ENCODE peak calls at places on chromosome 16, in seven cellular contexts. One of them, this sample, is unnamed.

GRCh38 chr16:68368602-68368944 is 57.8 kb downstream of the PRMT7 start:
- DNase-seq in CD4-positive, alpha-beta T cell: no peak
- DNase-seq in activated T-cell treated with anti-CD3 and anti-CD28 coated beads, Interleukin-2, amount 50 U/mL, for 4 hours: no peak
- DNase-seq in AG04449: no peak
- DNase-seq in central memory CD4-positive, alpha-beta T cell: no peak
- DNase-seq in stomach: no peak
- DNase-seq in stromal cell of bone marrow: no peak
- DNase-seq in this sample: no peak

GRCh38 chr16:49021136-49021535 is 260.5 kb downstream of the CBLN1 start:
- DNase-seq in central memory CD4-positive, alpha-beta T cell: no peak
- DNase-seq in stromal cell of bone marrow: no peak
- DNase-seq in CD4-positive, alpha-beta T cell: no peak
- DNase-seq in stomach: no peak
- DNase-seq in activated T-cell treated with anti-CD3 and anti-CD28 coated beads, Interleukin-2, amount 50 U/mL, for 4 hours: no peak
- DNase-seq in AG04449: peak
- DNase-seq in this sample: peak

GRCh38 chr16:50520451-50521245 is 27.5 kb upstream of the NKD1 start:
- DNase-seq in AG04449: no peak
- DNase-seq in stromal cell of bone marrow: no peak
- DNase-seq in activated T-cell treated with anti-CD3 and anti-CD28 coated beads, Interleukin-2, amount 50 U/mL, for 4 hours: no peak
- DNase-seq in central memory CD4-positive, alpha-beta T cell: no peak
- DNase-seq in stomach: peak
- DNase-seq in CD4-positive, alpha-beta T cell: no peak
- DNase-seq in this sample: no peak

GRCh38 chr16:89033304-89033703 is 56.3 kb upstream of the CBFA2T3 start:
- DNase-seq in CD4-positive, alpha-beta T cell: no peak
- DNase-seq in stomach: no peak
- DNase-seq in central memory CD4-positive, alpha-beta T cell: no peak
- DNase-seq in AG04449: no peak
- DNase-seq in activated T-cell treated with anti-CD3 and anti-CD28 coated beads, Interleukin-2, amount 50 U/mL, for 4 hours: no peak
- DNase-seq in stromal cell of bone marrow: no peak
- DNase-seq in this sample: no peak

GRCh38 chr16:19008770-19009169 is 25.0 kb downstream of the TMC7 start:
- DNase-seq in CD4-positive, alpha-beta T cell: no peak
- DNase-seq in stromal cell of bone marrow: no peak
- DNase-seq in AG04449: peak
- DNase-seq in activated T-cell treated with anti-CD3 and anti-CD28 coated beads, Interleukin-2, amount 50 U/mL, for 4 hours: no peak
- DNase-seq in central memory CD4-positive, alpha-beta T cell: no peak
- DNase-seq in stomach: no peak
- DNase-seq in this sample: no peak

GRCh38 chr16:74264806-74265205 is 31.8 kb upstream of the PSMD7 start:
- DNase-seq in stomach: no peak
- DNase-seq in CD4-positive, alpha-beta T cell: no peak
- DNase-seq in activated T-cell treated with anti-CD3 and anti-CD28 coated beads, Interleukin-2, amount 50 U/mL, for 4 hours: no peak
- DNase-seq in AG04449: no peak
- DNase-seq in stromal cell of bone marrow: no peak
- DNase-seq in central memory CD4-positive, alpha-beta T cell: no peak
- DNase-seq in this sample: no peak

GRCh38 chr16:55842369-55843104 is 9.6 kb upstream of the CES1 start:
- DNase-seq in CD4-positive, alpha-beta T cell: no peak
- DNase-seq in central memory CD4-positive, alpha-beta T cell: peak
- DNase-seq in activated T-cell treated with anti-CD3 and anti-CD28 coated beads, Interleukin-2, amount 50 U/mL, for 4 hours: no peak
- DNase-seq in stromal cell of bone marrow: peak
- DNase-seq in AG04449: no peak
- DNase-seq in stomach: no peak
- DNase-seq in this sample: peak

GRCh38 chr16:47142469-47143328 is 1.0 kb downstream of the NETO2 start:
- DNase-seq in CD4-positive, alpha-beta T cell: no peak
- DNase-seq in AG04449: no peak
- DNase-seq in central memory CD4-positive, alpha-beta T cell: peak
- DNase-seq in stromal cell of bone marrow: no peak
- DNase-seq in activated T-cell treated with anti-CD3 and anti-CD28 coated beads, Interleukin-2, amount 50 U/mL, for 4 hours: peak
- DNase-seq in stomach: peak
- DNase-seq in this sample: peak

GRCh38 chr16:74226361-74226979 is 70.1 kb upstream of the PSMD7 start:
- DNase-seq in central memory CD4-positive, alpha-beta T cell: no peak
- DNase-seq in activated T-cell treated with anti-CD3 and anti-CD28 coated beads, Interleukin-2, amount 50 U/mL, for 4 hours: no peak
- DNase-seq in stromal cell of bone marrow: peak
- DNase-seq in stomach: no peak
- DNase-seq in AG04449: no peak
- DNase-seq in CD4-positive, alpha-beta T cell: no peak
- DNase-seq in this sample: no peak

This sample was measured in astrocyte of the cerebellum.